ENCODE peak calls at places on chromosomes 2 and 18, in four cellular contexts. U, X, Z and P are unnamed samples. For H3K9me2, the result is how much of the 10 kb centered on the place peaks cover.

GRCh38 chr2:121561617-121562268 is 31.1 kb downstream of the RNU4ATAC start:
- DNase-seq in U (no peak), X (no peak), Z (peak), P (no peak)

GRCh38 chr2:17706845-17707244 is 46.8 kb downstream of the SMC6 start:
- DNase-seq in U (no peak), X (no peak), Z (no peak), P (no peak)

GRCh38 chr2:201924453-201924852 is 109.2 kb upstream of the FZD7 start:
- DNase-seq in U (no peak), X (no peak), Z (no peak), P (no peak)

GRCh38 chr18:31243740-31244512 is 74.0 kb upstream of the DSG1 start:
- DNase-seq in U (peak), X (no peak), Z (no peak), P (peak)

GRCh38 chr18:9796933-9797549 is 88.7 kb upstream of the TXNDC2 start:
- DNase-seq in U (no peak), X (no peak), Z (peak), P (no peak)

GRCh38 chr2:38076710-38077430 is 919 bp upstream of the CYP1B1 start:
- DNase-seq in U (peak), X (peak), Z (peak), P (peak)

GRCh38 chr2:120858764-120859525 is 123.3 kb downstream of the GLI2 start:
- DNase-seq in U (no peak), X (no peak), Z (no peak), P (peak)

GRCh38 chr2:78861546-78861945 is 164.0 kb upstream of the REG3G start:
- DNase-seq in U (no peak), X (no peak), Z (peak), P (peak)

GRCh38 chr2:119106301-119106897 is 52.2 kb downstream of the C1QL2 start:
- DNase-seq in U (no peak), X (no peak), Z (peak), P (peak)

GRCh38 chr18:77250926-77251729 is 1.5 kb downstream of the GALR1 start:
- DNase-seq in U (no peak), X (no peak), Z (no peak), P (no peak)

GRCh38 chr2:100244881-100245605 is 77.3 kb downstream of the LONRF2 start:
- DNase-seq in U (no peak), X (no peak), Z (peak), P (no peak)

GRCh38 chr2:95006661-95007060 is 18.8 kb upstream of the MAL start:
- DNase-seq in U (no peak), X (no peak), Z (no peak), P (no peak)

GRCh38 chr18:12423820-12424219 is 16.1 kb downstream of the PRELID3A start:
- DNase-seq in U (no peak), X (no peak), Z (peak), P (peak)

GRCh38 chr2:172888704-172889103 is 153.1 kb downstream of the RAPGEF4 start:
- DNase-seq in U (no peak), X (no peak), Z (no peak), P (no peak)

GRCh38 chr18:50573679-50574078 is 13.8 kb downstream of the MAPK4 start:
- DNase-seq in U (no peak), X (no peak), Z (peak), P (no peak)

GRCh38 chr2:138632066-138632465 is 130.5 kb downstream of the SPOPL start:
- DNase-seq in U (no peak), X (no peak), Z (peak), P (no peak)

GRCh38 chr18:49224130-49224529 is 236.3 kb downstream of the DYM start:
- DNase-seq in U (no peak), X (no peak), Z (peak), P (no peak)

GRCh38 chr2:202001826-202002225 is 31.8 kb upstream of the FZD7 start:
- DNase-seq in U (no peak), X (no peak), Z (no peak), P (no peak)

GRCh38 chr2:237563816-237564215 is 2.6 kb upstream of the PRLH start:
- DNase-seq in U (no peak), X (no peak), Z (no peak), P (peak)

GRCh38 chr18:10851824-10852225 is 297.5 kb downstream of the PIEZO2 start:
- DNase-seq in U (peak), X (no peak), Z (peak), P (peak)

GRCh38 chr2:223884399-223884798 is 47.0 kb upstream of the AP1S3 start:
- DNase-seq in U (no peak), X (no peak), Z (no peak), P (no peak)

GRCh38 chr2:113080134-113080533 is 12.4 kb downstream of the IL1F10 start:
- DNase-seq in U (peak), X (no peak), Z (peak), P (peak)

GRCh38 chr2:11963966-11964365 is 217.5 kb downstream of the LPIN1 start:
- DNase-seq in U (no peak), X (no peak), Z (no peak), P (no peak)

GRCh38 chr18:13660510-13660909 is 65.8 kb downstream of the FAM210A start:
- DNase-seq in U (no peak), X (no peak), Z (no peak), P (no peak)

GRCh38 chr18:37294951-37295350 is 270.6 kb downstream of the CELF4 start:
- DNase-seq in U (no peak), X (no peak), Z (peak), P (peak)

GRCh38 chr18:9631814-9632496 is 17.6 kb upstream of the PPP4R1 start:
- DNase-seq in U (peak), X (peak), Z (peak), P (no peak)

GRCh38 chr2:28427741-28428412 is 35.2 kb downstream of the FOSL2 start:
- DNase-seq in U (no peak), X (no peak), Z (no peak), P (no peak)

GRCh38 chr2:95043300-95043786 is 17.8 kb downstream of the MAL start:
- DNase-seq in U (no peak), X (no peak), Z (peak), P (peak)

GRCh38 chr2:23457990-23458689 is 73.2 kb downstream of the KLHL29 start:
- DNase-seq in U (no peak), X (no peak), Z (no peak), P (no peak)

GRCh38 chr2:88753833-88754584 is 62.5 kb downstream of the RPIA start:
- DNase-seq in U (no peak), X (no peak), Z (no peak), P (no peak)

GRCh38 chr2:42569116-42569711 is 782 bp downstream of the MTA3 start:
- DNase-seq in U (no peak), X (no peak), Z (peak), P (peak)

GRCh38 chr18:43277164-43277600 is at the start of gene SYT4:
- DNase-seq in U (no peak), X (no peak), Z (peak), P (peak)

GRCh38 chr2:70068119-70068518 is 19.2 kb upstream of the PCBP1 start:
- DNase-seq in U (no peak), X (no peak), Z (no peak), P (no peak)

GRCh38 chr2:223969856-223970255 is 12.6 kb downstream of the MRPL44 start:
- DNase-seq in U (no peak), X (no peak), Z (no peak), P (no peak)

DNA sequence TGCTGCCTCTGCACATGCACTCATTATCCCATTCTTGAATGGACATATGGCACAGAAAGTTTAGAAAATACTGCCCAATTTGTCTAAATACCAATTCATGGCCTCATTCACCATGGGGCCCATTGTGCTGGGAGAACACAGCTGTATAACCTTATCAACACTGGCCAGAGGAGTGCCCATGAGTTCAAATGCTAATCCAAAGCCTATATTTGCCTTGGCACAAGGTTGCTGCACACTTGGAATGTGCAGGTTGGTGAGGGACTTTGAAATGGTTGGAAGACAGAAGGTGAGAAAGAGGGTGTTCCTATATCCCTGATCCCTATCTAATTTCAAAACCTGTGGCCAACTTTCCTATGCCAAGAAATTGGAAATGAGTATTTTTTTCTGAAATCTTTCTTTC is 693.9 kb upstream of the ID2 start:
- DNase-seq in U (no peak), X (no peak), Z (no peak), P (no peak)
- H3K9me2 ChIP-seq in U (under half), X (under half), Z (under half), P (under half)

GRCh38 chr2:174493549-174494331 is 6.9 kb upstream of the GPR155 start:
- DNase-seq in U (no peak), X (no peak), Z (no peak), P (no peak)
- H3K4me3 ChIP-seq in U (no peak), X (no peak), Z (no peak), P (no peak)

GRCh38 chr2:231036578-231037106 is 681 bp upstream of the C2orf72 start:
- DNase-seq in U (no peak), X (no peak), Z (no peak), P (no peak)
- TF ChIP-seq EZH2 in U (no peak), X (no peak), Z (no peak), P (peak)

GRCh38 chr2:128640166-128640846 is 321.6 kb upstream of the HS6ST1 start:
- DNase-seq in U (no peak), X (no peak), Z (no peak), P (no peak)

GRCh38 chr2:128638741-128639477 is 320.2 kb upstream of the HS6ST1 start:
- DNase-seq in U (no peak), X (peak), Z (no peak), P (no peak)

GRCh38 chr2:128638311-128638710 is 319.6 kb upstream of the HS6ST1 start:
- DNase-seq in U (no peak), X (no peak), Z (no peak), P (no peak)

GRCh38 chr2:128640847-128641360 is 322.2 kb upstream of the HS6ST1 start:
- DNase-seq in U (no peak), X (no peak), Z (no peak), P (no peak)

DNA sequence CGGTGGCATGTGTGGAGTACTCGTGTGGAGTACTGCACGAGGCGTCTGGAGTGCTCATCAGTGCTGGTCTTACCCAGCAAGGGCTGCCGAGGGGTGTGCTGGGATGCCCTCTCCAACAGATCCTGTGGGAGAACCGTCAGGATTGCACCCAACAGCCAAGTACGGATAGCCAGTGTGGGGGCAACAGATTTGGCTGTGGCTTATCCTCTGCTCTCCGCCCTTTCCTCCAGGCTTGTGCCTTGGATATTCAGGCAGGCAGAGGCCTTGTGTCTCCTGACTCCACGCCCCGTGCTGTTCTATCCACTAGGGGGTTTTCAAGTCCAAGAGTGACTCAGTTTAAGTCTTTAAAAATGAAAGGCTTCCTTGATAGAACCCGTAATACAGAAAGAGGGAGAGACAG is 321.0 kb upstream of the HS6ST1 start:
- DNase-seq in U (no peak), X (no peak), Z (no peak), P (no peak)
- H3K9me2 ChIP-seq in U (under half), X (under half), Z (under half), P (under half)

GRCh38 chr2:241358470-241358869 is 2.4 kb downstream of the FARP2 start:
- DNase-seq in U (no peak), X (no peak), Z (no peak), P (no peak)

GRCh38 chr2:241359481-241360045 is 3.5 kb downstream of the FARP2 start:
- DNase-seq in U (no peak), X (no peak), Z (no peak), P (peak)

GRCh38 chr2:241356871-241357260 is 781 bp downstream of the FARP2 start:
- DNase-seq in U (no peak), X (no peak), Z (no peak), P (no peak)

GRCh38 chr2:241355983-241356870 is at the start of gene FARP2:
- DNase-seq in U (peak), X (peak), Z (peak), P (peak)

GRCh38 chr2:241357531-241357930 is 1.4 kb downstream of the FARP2 start:
- DNase-seq in U (no peak), X (peak), Z (no peak), P (no peak)
- H3K4me3 ChIP-seq in U (peak), X (peak), Z (peak), P (peak)

GRCh38 chr2:31729442-31730092 is 148.8 kb upstream of the SRD5A2 start:
- DNase-seq in U (peak), X (peak), Z (peak), P (peak)

GRCh38 chr2:31729065-31729439 is 148.3 kb upstream of the SRD5A2 start:
- DNase-seq in U (no peak), X (no peak), Z (no peak), P (no peak)

GRCh38 chr2:31728406-31729064 is 147.8 kb upstream of the SRD5A2 start:
- DNase-seq in U (no peak), X (no peak), Z (no peak), P (no peak)

DNA sequence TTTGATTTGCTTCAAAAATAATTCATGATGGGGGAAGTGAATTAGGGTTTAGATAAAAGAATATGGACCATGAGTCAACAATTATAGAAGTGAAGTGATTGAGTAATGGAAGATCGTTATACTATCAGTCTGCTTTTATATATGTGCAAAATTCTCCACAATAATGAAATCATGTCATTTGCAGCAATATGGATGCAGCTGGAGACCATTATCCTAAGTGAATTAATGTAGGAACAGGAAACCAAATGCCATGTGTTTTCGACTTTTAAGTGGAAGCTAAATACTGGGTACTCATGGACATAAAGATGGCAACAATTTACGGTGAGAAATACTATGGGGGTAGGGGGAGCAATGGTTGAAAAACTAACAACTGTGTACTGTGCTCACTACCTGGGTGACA is 144.7 kb upstream of the SRD5A2 start:
- DNase-seq in U (no peak), X (no peak), Z (no peak), P (no peak)
- TF ChIP-seq EZH2 in U (no peak), X (no peak), Z (no peak), P (no peak)

DNA sequence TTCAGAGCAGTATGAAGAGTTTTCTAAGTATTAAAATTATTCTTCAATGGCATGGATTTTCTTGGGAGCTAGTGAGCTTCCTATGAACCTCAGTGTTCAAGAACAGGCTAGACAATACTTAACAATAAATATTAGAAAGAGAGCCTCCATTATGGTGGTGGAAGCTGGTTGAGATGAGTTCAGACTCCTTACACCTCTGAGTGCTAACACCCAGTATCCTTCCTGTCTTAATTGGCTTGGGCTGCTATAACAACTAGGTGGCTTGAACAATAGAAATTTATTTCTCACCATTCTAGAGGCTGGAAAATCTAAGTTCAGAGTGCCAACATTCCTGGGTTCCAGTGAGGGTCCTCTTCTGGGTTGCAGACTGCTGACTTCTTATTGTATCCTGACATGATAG is 369.4 kb upstream of the HNRNPA3 start:
- DNase-seq in U (no peak), X (no peak), Z (no peak), P (no peak)
- H3K9me2 ChIP-seq in U (under half), X (under half), Z (under half), P (under half)

GRCh38 chr18:57631697-57632096 is 10.1 kb upstream of the NARS1 start:
- DNase-seq in U (no peak), X (no peak), Z (no peak), P (no peak)

GRCh38 chr18:57630002-57630758 is 8.5 kb upstream of the NARS1 start:
- DNase-seq in U (peak), X (peak), Z (peak), P (peak)

GRCh38 chr18:57627488-57627887 is 5.9 kb upstream of the NARS1 start:
- DNase-seq in U (no peak), X (peak), Z (peak), P (no peak)

GRCh38 chr18:57630759-57631660 is 9.4 kb upstream of the NARS1 start:
- DNase-seq in U (no peak), X (no peak), Z (no peak), P (no peak)

DNA sequence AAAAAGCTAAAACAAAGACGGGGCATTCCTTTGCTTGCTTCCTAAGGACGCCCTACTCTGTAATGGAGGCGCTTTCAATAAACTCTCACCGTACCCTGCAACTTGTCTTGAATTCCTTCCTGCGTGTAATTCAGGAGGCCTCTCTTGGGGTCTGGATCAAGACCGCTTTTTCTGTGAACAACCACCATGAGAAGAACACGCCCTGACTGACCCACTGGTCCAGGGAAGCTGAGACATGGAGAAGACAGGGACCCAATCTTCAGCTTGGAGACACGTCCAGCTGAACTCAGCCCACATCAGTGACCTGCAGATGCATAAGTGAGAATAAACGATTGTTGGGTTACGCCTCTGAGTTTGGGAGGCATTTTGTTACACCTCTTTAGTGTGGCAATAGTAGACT is 7.8 kb upstream of the NARS1 start:
- DNase-seq in U (no peak), X (no peak), Z (no peak), P (no peak)
- H3K4me3 ChIP-seq in U (peak), X (peak), Z (peak), P (no peak)

DNA sequence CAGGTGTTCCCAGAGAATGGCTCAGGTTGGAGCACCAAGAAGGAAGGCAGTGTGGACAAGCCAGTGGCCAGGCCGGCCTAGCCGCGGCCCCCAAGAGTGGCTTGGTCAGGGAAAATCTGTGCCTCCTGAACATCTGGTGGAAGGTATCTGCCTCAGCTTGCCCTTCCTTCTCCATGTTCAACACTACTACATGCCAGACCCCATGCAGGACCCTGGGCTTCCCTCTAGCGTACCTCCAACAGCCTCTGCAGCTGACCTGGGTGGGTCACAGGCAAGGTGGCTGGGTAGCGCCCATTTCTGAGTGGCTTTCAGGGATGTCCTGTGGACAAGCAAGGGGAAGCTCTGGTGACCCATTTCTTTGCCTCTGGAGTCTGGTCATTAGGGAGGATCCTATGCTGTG is 7.7 kb downstream of the WNT10A start:
- DNase-seq in U (no peak), X (no peak), Z (no peak), P (no peak)
- TF ChIP-seq EZH2 in U (no peak), X (no peak), Z (no peak), P (no peak)